ENCODE peak calls at places on chromosome 22, in six cellular contexts. One of them, this sample, is unnamed.

GRCh38 chr22:39234867-39235687 is 9.7 kb downstream of the PDGFB start:
- DNase-seq in PC-3: no peak
- DNase-seq in H9: no peak
- DNase-seq in HCT116: no peak
- DNase-seq in astrocyte: no peak
- DNase-seq in IMR-90: no peak
- DNase-seq in this sample: no peak

GRCh38 chr22:42270512-42271190 is at the start of gene TCF20:
- DNase-seq in PC-3: peak
- DNase-seq in H9: no peak
- DNase-seq in HCT116: peak
- DNase-seq in astrocyte: peak
- DNase-seq in IMR-90: peak
- DNase-seq in this sample: peak

GRCh38 chr22:40156001-40156516 is 21.7 kb upstream of the TNRC6B start:
- DNase-seq in PC-3: peak
- DNase-seq in astrocyte: peak
- DNase-seq in IMR-90: peak
- DNase-seq in H9: peak
- DNase-seq in HCT116: peak
- DNase-seq in this sample: peak

GRCh38 chr22:31630331-31631329 is 31.4 kb downstream of the PISD start:
- DNase-seq in HCT116: no peak
- DNase-seq in PC-3: peak
- DNase-seq in astrocyte: peak
- DNase-seq in IMR-90: peak
- DNase-seq in H9: peak
- DNase-seq in this sample: peak

GRCh38 chr22:44133161-44133560 is 47.6 kb upstream of the PARVG start:
- DNase-seq in PC-3: no peak
- DNase-seq in HCT116: no peak
- DNase-seq in IMR-90: no peak
- DNase-seq in H9: no peak
- DNase-seq in astrocyte: peak
- DNase-seq in this sample: peak

GRCh38 chr22:41917375-41917905 is 2.6 kb upstream of the SHISA8 start:
- DNase-seq in HCT116: no peak
- DNase-seq in H9: no peak
- DNase-seq in PC-3: no peak
- DNase-seq in astrocyte: no peak
- DNase-seq in IMR-90: no peak
- DNase-seq in this sample: no peak

GRCh38 chr22:42868751-42869251 is 11.7 kb upstream of the ARFGAP3 start:
- DNase-seq in PC-3: no peak
- DNase-seq in IMR-90: peak
- DNase-seq in astrocyte: peak
- DNase-seq in HCT116: no peak
- DNase-seq in H9: no peak
- DNase-seq in this sample: no peak

GRCh38 chr22:50620861-50621490 is 7.0 kb downstream of the ARSA start:
- DNase-seq in H9: no peak
- DNase-seq in PC-3: peak
- DNase-seq in astrocyte: no peak
- DNase-seq in IMR-90: no peak
- DNase-seq in HCT116: no peak
- DNase-seq in this sample: peak

GRCh38 chr22:22048318-22048942 is 65.8 kb upstream of the TOP3B start:
- DNase-seq in astrocyte: no peak
- DNase-seq in H9: no peak
- DNase-seq in IMR-90: no peak
- DNase-seq in PC-3: no peak
- DNase-seq in HCT116: no peak
- DNase-seq in this sample: no peak

GRCh38 chr22:41237707-41238569 is 2.8 kb downstream of the CHADL start:
- DNase-seq in astrocyte: no peak
- DNase-seq in PC-3: peak
- DNase-seq in HCT116: no peak
- DNase-seq in IMR-90: peak
- DNase-seq in H9: peak
- DNase-seq in this sample: peak

GRCh38 chr22:50314455-50315288 is 7.2 kb upstream of the PLXNB2 start:
- DNase-seq in H9: peak
- DNase-seq in HCT116: no peak
- DNase-seq in astrocyte: no peak
- DNase-seq in IMR-90: no peak
- DNase-seq in PC-3: no peak
- DNase-seq in this sample: no peak

GRCh38 chr22:35072939-35073338 is 7.0 kb downstream of the ISX start:
- DNase-seq in H9: no peak
- DNase-seq in IMR-90: peak
- DNase-seq in PC-3: peak
- DNase-seq in HCT116: no peak
- DNase-seq in astrocyte: no peak
- DNase-seq in this sample: peak

GRCh38 chr22:28299329-28299728 is 380.3 kb upstream of the PITPNB start:
- DNase-seq in PC-3: no peak
- DNase-seq in astrocyte: no peak
- DNase-seq in IMR-90: no peak
- DNase-seq in HCT116: no peak
- DNase-seq in H9: no peak
- DNase-seq in this sample: no peak

GRCh38 chr22:30356392-30357230 is at the start of the genes CCDC157 and SF3A1:
- DNase-seq in HCT116: peak
- DNase-seq in H9: peak
- DNase-seq in IMR-90: peak
- DNase-seq in PC-3: peak
- DNase-seq in astrocyte: peak
- DNase-seq in this sample: peak

GRCh38 chr22:17313591-17313990 is 55.7 kb upstream of the CECR2 start:
- DNase-seq in IMR-90: no peak
- DNase-seq in HCT116: no peak
- DNase-seq in astrocyte: no peak
- DNase-seq in H9: no peak
- DNase-seq in PC-3: no peak
- DNase-seq in this sample: no peak
- H2AFZ ChIP-seq in IMR-90: no peak
- H2AFZ ChIP-seq in HCT116: no peak
- H2AFZ ChIP-seq in astrocyte: no peak
- H2AFZ ChIP-seq in H9: no peak
- H2AFZ ChIP-seq in PC-3: no peak
- H2AFZ ChIP-seq in this sample: no peak

DNA sequence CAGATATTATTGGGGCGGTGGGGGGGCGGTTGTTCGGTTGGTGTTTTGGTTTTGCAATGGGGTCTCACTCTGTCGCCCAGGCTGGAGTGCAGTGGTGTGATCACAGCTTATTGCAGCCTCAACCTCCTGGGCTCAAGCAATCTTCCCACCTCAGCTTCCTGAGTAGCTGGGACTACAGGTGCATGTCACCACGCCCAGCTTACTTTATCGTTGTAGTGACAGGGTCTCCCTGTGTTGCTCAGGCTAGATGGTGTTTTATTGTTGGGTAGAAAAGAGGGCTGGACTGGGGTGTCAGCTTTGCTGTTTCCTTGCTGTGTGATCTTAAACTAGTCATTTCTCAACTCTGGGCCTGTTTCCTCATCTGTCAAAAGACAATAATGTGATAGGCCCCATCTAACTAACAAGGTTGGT is 17.5 kb upstream of the MYH9 start:
- DNase-seq in PC-3: no peak
- DNase-seq in IMR-90: no peak
- DNase-seq in astrocyte: no peak
- DNase-seq in H9: no peak
- DNase-seq in HCT116: no peak
- DNase-seq in this sample: no peak
- H3K27ac ChIP-seq in PC-3: no peak
- H3K27ac ChIP-seq in IMR-90: no peak
- H3K27ac ChIP-seq in astrocyte: no peak
- H3K27ac ChIP-seq in H9: no peak
- H3K27ac ChIP-seq in HCT116: no peak
- H3K27ac ChIP-seq in this sample: no peak

DNA sequence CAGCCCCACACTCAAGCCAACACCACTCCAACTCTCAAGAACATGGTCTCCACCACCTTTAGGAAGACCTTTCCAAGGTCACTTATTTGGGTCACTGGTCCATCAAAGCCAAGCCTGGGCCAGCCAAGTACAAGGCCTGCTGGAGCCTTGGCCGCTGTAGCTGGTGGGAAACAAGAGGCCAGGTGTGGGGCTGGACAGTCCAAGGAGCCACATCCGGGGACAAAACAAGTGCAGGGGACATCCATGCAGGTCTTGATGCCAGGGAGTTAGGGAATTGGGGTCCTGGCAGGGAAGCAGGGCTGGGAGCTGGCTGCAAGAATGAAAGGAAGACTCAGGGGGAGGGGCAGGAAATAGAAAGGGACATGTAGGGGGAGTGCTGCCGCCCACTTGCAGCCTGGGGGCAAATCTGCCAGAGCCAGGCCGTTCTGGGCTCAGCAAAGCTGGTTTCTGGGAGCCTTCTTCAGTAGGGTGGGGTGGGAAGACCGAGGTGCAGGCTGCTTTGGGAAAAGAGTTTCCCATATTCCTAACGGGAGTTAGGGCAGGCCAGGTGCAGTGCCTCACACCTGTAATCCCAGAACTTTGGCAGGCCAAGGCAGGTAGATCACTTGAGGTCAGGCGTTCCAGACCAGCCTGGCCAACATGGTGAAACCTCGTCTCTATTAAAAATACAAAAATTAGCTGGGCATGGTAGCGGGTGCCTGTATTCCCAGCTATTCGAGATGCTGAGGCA is 69.5 kb upstream of the ATXN10 start:
- DNase-seq in HCT116: no peak
- DNase-seq in astrocyte: no peak
- DNase-seq in IMR-90: no peak
- DNase-seq in H9: peak
- DNase-seq in PC-3: no peak
- DNase-seq in this sample: no peak
- H2AFZ ChIP-seq in HCT116: no peak
- H2AFZ ChIP-seq in astrocyte: no peak
- H2AFZ ChIP-seq in IMR-90: no peak
- H2AFZ ChIP-seq in H9: no peak
- H2AFZ ChIP-seq in PC-3: no peak
- H2AFZ ChIP-seq in this sample: no peak

GRCh38 chr22:20622650-20623339 is 115.4 kb downstream of the MED15 start:
- DNase-seq in astrocyte: no peak
- DNase-seq in PC-3: no peak
- DNase-seq in HCT116: no peak
- DNase-seq in H9: no peak
- DNase-seq in IMR-90: no peak
- DNase-seq in this sample: no peak
- H3K27ac ChIP-seq in astrocyte: no peak
- H3K27ac ChIP-seq in PC-3: no peak
- H3K27ac ChIP-seq in HCT116: no peak
- H3K27ac ChIP-seq in H9: no peak
- H3K27ac ChIP-seq in IMR-90: no peak
- H3K27ac ChIP-seq in this sample: no peak

GRCh38 chr22:20130319-20130718 is 1.3 kb upstream of the ZDHHC8 start:
- DNase-seq in HCT116: no peak
- DNase-seq in PC-3: peak
- DNase-seq in H9: no peak
- DNase-seq in astrocyte: no peak
- DNase-seq in IMR-90: no peak
- DNase-seq in this sample: no peak
- H2AFZ ChIP-seq in HCT116: no peak
- H2AFZ ChIP-seq in PC-3: no peak
- H2AFZ ChIP-seq in H9: no peak
- H2AFZ ChIP-seq in astrocyte: peak
- H2AFZ ChIP-seq in IMR-90: peak
- H2AFZ ChIP-seq in this sample: no peak

GRCh38 chr22:25174888-25175411 is 24.7 kb upstream of the CRYBB3 start:
- DNase-seq in HCT116: no peak
- DNase-seq in H9: no peak
- DNase-seq in PC-3: no peak
- DNase-seq in IMR-90: no peak
- DNase-seq in astrocyte: no peak
- DNase-seq in this sample: no peak

GRCh38 chr22:25177226-25177625 is 22.4 kb upstream of the CRYBB3 start:
- DNase-seq in astrocyte: no peak
- DNase-seq in PC-3: no peak
- DNase-seq in HCT116: no peak
- DNase-seq in H9: no peak
- DNase-seq in IMR-90: no peak
- DNase-seq in this sample: no peak

GRCh38 chr22:25177895-25178294 is 21.8 kb upstream of the CRYBB3 start:
- DNase-seq in astrocyte: no peak
- DNase-seq in PC-3: no peak
- DNase-seq in HCT116: no peak
- DNase-seq in IMR-90: no peak
- DNase-seq in H9: no peak
- DNase-seq in this sample: no peak

GRCh38 chr22:25176175-25176574 is 23.5 kb upstream of the CRYBB3 start:
- DNase-seq in HCT116: no peak
- DNase-seq in astrocyte: no peak
- DNase-seq in IMR-90: no peak
- DNase-seq in PC-3: no peak
- DNase-seq in H9: no peak
- DNase-seq in this sample: no peak

GRCh38 chr22:25176799-25177198 is 22.9 kb upstream of the CRYBB3 start:
- DNase-seq in PC-3: no peak
- DNase-seq in IMR-90: no peak
- DNase-seq in HCT116: no peak
- DNase-seq in H9: no peak
- DNase-seq in astrocyte: no peak
- DNase-seq in this sample: no peak
- H3K27ac ChIP-seq in PC-3: no peak
- H3K27ac ChIP-seq in IMR-90: no peak
- H3K27ac ChIP-seq in HCT116: no peak
- H3K27ac ChIP-seq in H9: no peak
- H3K27ac ChIP-seq in astrocyte: no peak
- H3K27ac ChIP-seq in this sample: no peak

DNA sequence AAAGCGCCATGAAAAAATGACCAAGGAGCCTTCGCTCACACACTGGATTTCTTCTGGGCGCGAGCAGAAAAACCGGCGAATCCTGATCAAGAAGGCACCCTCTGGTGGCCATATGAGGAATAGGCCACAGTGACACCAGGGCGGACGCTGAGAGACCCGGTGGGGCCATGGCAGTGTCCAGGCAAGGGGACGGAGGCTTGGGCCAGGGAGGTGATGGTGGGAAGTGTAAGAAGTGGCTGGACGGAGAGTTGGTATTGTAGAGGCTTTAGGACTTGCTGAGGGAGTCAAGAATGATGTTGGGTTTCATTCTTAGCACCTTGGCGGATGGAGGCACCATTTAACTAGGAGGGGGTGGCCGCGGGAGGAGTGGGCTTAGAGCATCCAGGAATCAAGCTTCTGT is 16.9 kb upstream of the RAC2 start:
- DNase-seq in H9: peak
- DNase-seq in astrocyte: peak
- DNase-seq in IMR-90: peak
- DNase-seq in PC-3: peak
- DNase-seq in HCT116: peak
- DNase-seq in this sample: peak
- H2AFZ ChIP-seq in H9: no peak
- H2AFZ ChIP-seq in astrocyte: no peak
- H2AFZ ChIP-seq in IMR-90: peak
- H2AFZ ChIP-seq in PC-3: no peak
- H2AFZ ChIP-seq in HCT116: peak
- H2AFZ ChIP-seq in this sample: no peak

This sample was measured in GM23248.